ENCODE peak calls at places on chromosomes 4 and X, in ten cellular contexts. Q is suprapubic skin, P is cardiac fibroblast, D is endothelial cell of umbilical vein, U is Peyer's patch, F is body of pancreas, T is left ventricle myocardium inferior, W is HCT116, K is AG04450, G is fibroblast of mammary gland. X is an unnamed sample.

GRCh38 chrX:55326985-55327384 is 62.3 kb upstream of the PAGE3 start:
- DNase-seq in Q (no peak), P (no peak), D (peak), U (no peak), F (no peak), T (no peak), W (no peak), K (no peak), G (no peak), X (no peak)

GRCh38 chrX:17395154-17395553 is 20.2 kb downstream of the NHS start:
- DNase-seq in Q (no peak), P (no peak), D (no peak), U (no peak), F (no peak), T (no peak), W (no peak), K (no peak), G (peak), X (no peak)

GRCh38 chrX:71618303-71618721 is at the start of gene CXCR3:
- DNase-seq in Q (no peak), P (no peak), D (no peak), U (peak), F (peak), T (peak), W (no peak), K (no peak), G (no peak), X (no peak)

GRCh38 chr4:86924805-86925204 is 10.0 kb upstream of the AFF1 start:
- DNase-seq in Q (no peak), P (peak), D (peak), U (no peak), F (no peak), T (no peak), W (no peak), K (no peak), G (peak), X (peak)

GRCh38 chrX:154357205-154357604 is 17.2 kb downstream of the FLNA start:
- DNase-seq in Q (no peak), P (no peak), D (no peak), U (no peak), F (no peak), T (no peak), W (no peak), K (no peak), G (no peak), X (no peak)

GRCh38 chr4:41258783-41259182 is 2.1 kb downstream of the UCHL1 start:
- DNase-seq in Q (no peak), P (peak), D (peak), U (no peak), F (peak), T (no peak), W (peak), K (peak), G (peak), X (peak)

GRCh38 chrX:31222946-31223345 is 151.1 kb upstream of the FTHL17 start:
- DNase-seq in Q (no peak), P (no peak), D (no peak), U (no peak), F (no peak), T (no peak), W (no peak), K (no peak), G (no peak), X (no peak)

GRCh38 chr4:30718021-30718888 is 1.9 kb upstream of the PCDH7 start:
- DNase-seq in Q (no peak), P (no peak), D (peak), U (peak), F (no peak), T (peak), W (no peak), K (no peak), G (peak), X (no peak)

GRCh38 chr4:115090483-115091075 is 22.8 kb downstream of the NDST4 start:
- DNase-seq in Q (no peak), P (peak), D (peak), U (no peak), F (no peak), T (no peak), W (peak), K (no peak), G (peak), X (no peak)

GRCh38 chr4:7911044-7911578 is 28.6 kb downstream of the AFAP1 start:
- DNase-seq in Q (no peak), P (peak), D (no peak), U (no peak), F (peak), T (no peak), W (no peak), K (peak), G (peak), X (peak)

GRCh38 chr4:183906736-183907651 is 1.9 kb downstream of the STOX2 start:
- DNase-seq in Q (no peak), P (no peak), D (no peak), U (no peak), F (no peak), T (no peak), W (no peak), K (no peak), G (no peak), X (no peak)

GRCh38 chr4:178311992-178312391 is 869.8 kb upstream of the AGA start:
- DNase-seq in Q (no peak), P (no peak), D (no peak), U (no peak), F (no peak), T (no peak), W (no peak), K (no peak), G (no peak), X (no peak)

GRCh38 chr4:122009524-122009923 is 57.7 kb upstream of the TRPC3 start:
- DNase-seq in Q (no peak), P (no peak), D (no peak), U (no peak), F (no peak), T (no peak), W (no peak), K (no peak), G (no peak), X (no peak)

GRCh38 chr4:177371452-177371851 is 61.8 kb downstream of the NEIL3 start:
- DNase-seq in Q (no peak), P (no peak), D (no peak), U (no peak), F (no peak), T (no peak), W (no peak), K (no peak), G (no peak), X (no peak)

GRCh38 chr4:128517096-128517738 is 229.6 kb upstream of the PGRMC2 start:
- DNase-seq in Q (no peak), P (peak), D (peak), U (no peak), F (no peak), T (no peak), W (no peak), K (peak), G (peak), X (no peak)

GRCh38 chr4:33111106-33111505 is 2390.9 kb downstream of the PCDH7 start:
- DNase-seq in Q (no peak), P (peak), D (no peak), U (no peak), F (no peak), T (no peak), W (no peak), K (no peak), G (peak), X (no peak)

GRCh38 chr4:139973015-139973414 is 181.0 kb downstream of the MAML3 start:
- DNase-seq in Q (no peak), P (no peak), D (no peak), U (no peak), F (no peak), T (no peak), W (no peak), K (no peak), G (peak), X (no peak)

GRCh38 chr4:82741188-82741587 is 57.4 kb downstream of the SCD5 start:
- DNase-seq in Q (no peak), P (no peak), D (no peak), U (no peak), F (peak), T (no peak), W (no peak), K (no peak), G (no peak), X (no peak)

GRCh38 chrX:18672008-18672407 is at the start of gene RS1:
- DNase-seq in Q (no peak), P (no peak), D (no peak), U (no peak), F (no peak), T (no peak), W (no peak), K (no peak), G (no peak), X (no peak)

GRCh38 chrX:54807524-54808108 is at the start of gene MAGED2:
- DNase-seq in Q (no peak), P (peak), D (peak), U (peak), F (peak), T (peak), W (no peak), K (no peak), G (peak), X (no peak)

GRCh38 chr4:169810325-169811323 is 52.9 kb upstream of the HPF1 start:
- DNase-seq in Q (no peak), P (peak), D (peak), U (no peak), F (peak), T (no peak), W (peak), K (peak), G (peak), X (peak)

DNA sequence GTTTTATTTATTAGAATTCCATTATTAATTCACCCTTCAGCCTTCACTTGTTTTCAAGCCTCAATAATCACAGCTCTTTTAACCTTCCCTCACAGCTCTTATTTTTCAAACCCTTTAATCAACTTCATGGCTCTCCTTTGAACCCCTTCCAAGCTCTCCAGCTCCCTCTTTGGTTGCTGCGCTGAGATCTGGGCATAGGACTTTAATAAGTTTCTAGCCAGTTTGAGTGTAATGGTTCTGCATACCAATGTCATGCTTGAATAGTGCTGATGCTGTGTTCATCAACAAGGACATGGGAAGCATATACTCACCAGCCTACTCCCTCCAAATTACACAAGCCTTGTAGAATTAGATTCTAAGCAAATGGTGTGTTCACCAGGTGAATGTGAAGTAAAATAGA is 3.5 kb upstream of the RNF212 start:
- DNase-seq in Q (no peak), P (no peak), D (no peak), U (no peak), F (no peak), T (no peak), W (no peak), K (no peak), G (peak), X (no peak)
- TF ChIP-seq CTCF in Q (no peak), P (no peak), D (no peak), U (no peak), F (no peak), T (no peak), W (peak), K (peak), G (no peak), X (no peak)

GRCh38 chr4:88763075-88763474 is 65.4 kb upstream of the NAP1L5 start:
- DNase-seq in Q (no peak), P (no peak), D (no peak), U (no peak), F (no peak), T (no peak), W (no peak), K (no peak), G (no peak), X (no peak)
- H3K4me3 ChIP-seq in Q (no peak), P (no peak), D (no peak), U (no peak), F (no peak), T (no peak), W (no peak), K (no peak), G (no peak), X (no peak)

GRCh38 chrX:25343060-25343459 is 327.3 kb upstream of the ARX start:
- DNase-seq in Q (no peak), P (no peak), D (no peak), U (no peak), F (no peak), T (no peak), W (no peak), K (no peak), G (no peak), X (no peak)
- TF ChIP-seq CTCF in Q (no peak), P (no peak), D (no peak), U (no peak), F (no peak), T (no peak), W (no peak), K (no peak), G (no peak), X (no peak)

GRCh38 chr4:1767770-1768366 is 25.2 kb upstream of the FGFR3 start:
- DNase-seq in Q (no peak), P (peak), D (peak), U (peak), F (peak), T (no peak), W (no peak), K (no peak), G (peak), X (no peak)

GRCh38 chr4:1768367-1769034 is 24.6 kb upstream of the FGFR3 start:
- DNase-seq in Q (no peak), P (no peak), D (no peak), U (no peak), F (peak), T (no peak), W (no peak), K (no peak), G (no peak), X (no peak)

GRCh38 chr4:1766336-1767057 is 26.6 kb upstream of the FGFR3 start:
- DNase-seq in Q (no peak), P (no peak), D (no peak), U (no peak), F (peak), T (no peak), W (no peak), K (no peak), G (no peak), X (no peak)

GRCh38 chr4:1765409-1766335 is 27.4 kb upstream of the FGFR3 start:
- DNase-seq in Q (no peak), P (no peak), D (no peak), U (no peak), F (no peak), T (no peak), W (no peak), K (no peak), G (no peak), X (no peak)

DNA sequence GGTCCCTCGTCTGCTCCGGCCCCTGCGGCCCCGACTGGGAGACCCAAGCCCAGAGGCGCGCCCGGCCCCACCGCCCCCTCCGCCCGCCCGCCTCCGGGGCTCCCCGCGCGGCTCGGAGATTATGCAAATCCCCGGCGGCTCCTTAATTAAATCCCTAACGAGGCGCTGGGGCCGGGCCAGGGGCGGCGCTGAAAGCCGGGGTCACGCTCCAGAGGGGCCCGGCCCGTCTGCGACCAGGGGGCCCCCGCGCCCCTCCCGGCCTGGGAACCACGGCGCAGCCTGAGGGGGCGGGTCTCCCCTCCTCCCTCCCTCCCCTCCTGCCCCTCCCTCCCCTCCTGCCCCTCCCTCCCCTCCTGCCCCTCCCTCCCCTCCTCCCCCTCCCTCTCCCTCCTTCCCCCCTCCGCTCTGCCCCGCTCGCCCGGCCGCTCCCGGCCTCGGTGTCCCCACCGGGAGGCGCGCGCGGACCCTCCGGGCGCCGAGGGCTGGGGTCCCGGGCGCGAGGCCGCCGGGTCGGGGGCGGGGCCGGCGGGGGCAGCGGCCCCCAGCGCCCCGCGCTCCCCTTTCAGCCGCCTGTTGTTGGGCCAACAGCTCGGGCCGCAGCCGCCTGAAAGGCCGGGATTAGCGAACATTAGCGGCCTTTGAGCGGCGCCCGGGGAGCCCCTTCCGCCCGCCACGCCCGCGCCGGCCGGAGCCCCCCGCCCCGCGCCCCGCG is 25.9 kb upstream of the FGFR3 start:
- DNase-seq in Q (no peak), P (no peak), D (no peak), U (no peak), F (no peak), T (no peak), W (no peak), K (no peak), G (peak), X (no peak)
- H3K4me3 ChIP-seq in Q (peak), P (peak), D (peak), U (peak), F (peak), T (peak), W (peak), K (peak), G (peak), X (peak)

DNA sequence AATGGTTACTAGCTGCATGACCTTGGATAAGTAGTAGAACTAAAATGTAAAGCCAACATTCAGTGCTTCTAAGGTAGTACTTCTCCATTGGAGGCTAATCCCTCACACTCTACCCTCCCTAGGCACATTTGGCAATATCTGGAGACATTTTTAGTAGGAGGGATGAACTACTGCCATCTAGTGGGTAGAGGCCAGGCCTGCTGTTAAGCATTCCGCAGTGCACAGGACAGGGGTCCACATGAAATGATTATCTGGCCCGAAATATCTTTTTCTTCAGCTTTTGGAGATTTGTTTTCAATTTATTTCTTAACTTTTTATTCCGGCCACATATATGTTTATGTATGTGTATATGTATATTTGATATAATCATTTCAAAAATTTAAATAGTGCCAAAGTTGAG is 36.0 kb upstream of the SPANXC start:
- DNase-seq in Q (no peak), P (peak), D (peak), U (no peak), F (peak), T (no peak), W (no peak), K (no peak), G (peak), X (no peak)
- TF ChIP-seq CTCF in Q (no peak), P (peak), D (peak), U (no peak), F (peak), T (peak), W (no peak), K (peak), G (peak), X (peak)

DNA sequence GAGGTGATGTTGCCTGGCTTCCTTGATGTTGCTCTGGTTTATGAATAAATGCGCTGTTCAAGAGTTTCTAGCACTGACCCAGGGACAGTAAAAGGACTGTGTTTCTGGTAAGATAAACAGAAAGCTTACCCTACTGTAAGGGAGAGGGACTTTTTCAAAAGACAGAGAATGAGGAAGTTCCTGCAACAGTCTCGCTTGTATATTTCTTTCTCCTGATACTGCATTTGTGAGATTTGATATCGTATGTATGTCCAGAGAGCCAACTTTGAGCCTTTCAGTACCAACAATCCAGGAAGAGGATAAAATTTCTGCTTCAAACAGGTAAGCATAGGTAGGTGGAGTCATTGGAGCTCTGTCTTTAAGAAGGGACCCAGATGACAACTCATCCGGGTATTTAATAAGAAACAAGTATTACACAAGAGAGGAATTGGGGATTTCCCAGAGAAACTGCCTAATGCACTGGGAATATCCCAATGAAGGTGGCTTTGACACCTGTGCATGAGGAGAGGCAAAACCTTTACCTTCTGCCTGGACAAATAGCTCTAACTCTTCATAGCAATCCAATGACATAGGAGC is 771 bp downstream of the DAPP1 start:
- DNase-seq in Q (no peak), P (no peak), D (no peak), U (no peak), F (no peak), T (no peak), W (no peak), K (no peak), G (no peak), X (no peak)
- H3K4me3 ChIP-seq in Q (peak), P (no peak), D (no peak), U (peak), F (no peak), T (peak), W (no peak), K (no peak), G (no peak), X (no peak)

GRCh38 chrX:69095260-69095659 is 70.0 kb downstream of the PJA1 start:
- DNase-seq in Q (no peak), P (no peak), D (no peak), U (no peak), F (no peak), T (no peak), W (no peak), K (no peak), G (no peak), X (no peak)

GRCh38 chrX:69097451-69098236 is 67.6 kb downstream of the PJA1 start:
- DNase-seq in Q (no peak), P (no peak), D (no peak), U (no peak), F (no peak), T (no peak), W (no peak), K (no peak), G (no peak), X (no peak)

GRCh38 chrX:69090022-69090421 is 75.2 kb downstream of the PJA1 start:
- DNase-seq in Q (no peak), P (no peak), D (no peak), U (no peak), F (no peak), T (no peak), W (no peak), K (no peak), G (no peak), X (no peak)

GRCh38 chrX:69096963-69097362 is 68.3 kb downstream of the PJA1 start:
- DNase-seq in Q (no peak), P (no peak), D (no peak), U (no peak), F (no peak), T (no peak), W (no peak), K (no peak), G (no peak), X (no peak)

DNA sequence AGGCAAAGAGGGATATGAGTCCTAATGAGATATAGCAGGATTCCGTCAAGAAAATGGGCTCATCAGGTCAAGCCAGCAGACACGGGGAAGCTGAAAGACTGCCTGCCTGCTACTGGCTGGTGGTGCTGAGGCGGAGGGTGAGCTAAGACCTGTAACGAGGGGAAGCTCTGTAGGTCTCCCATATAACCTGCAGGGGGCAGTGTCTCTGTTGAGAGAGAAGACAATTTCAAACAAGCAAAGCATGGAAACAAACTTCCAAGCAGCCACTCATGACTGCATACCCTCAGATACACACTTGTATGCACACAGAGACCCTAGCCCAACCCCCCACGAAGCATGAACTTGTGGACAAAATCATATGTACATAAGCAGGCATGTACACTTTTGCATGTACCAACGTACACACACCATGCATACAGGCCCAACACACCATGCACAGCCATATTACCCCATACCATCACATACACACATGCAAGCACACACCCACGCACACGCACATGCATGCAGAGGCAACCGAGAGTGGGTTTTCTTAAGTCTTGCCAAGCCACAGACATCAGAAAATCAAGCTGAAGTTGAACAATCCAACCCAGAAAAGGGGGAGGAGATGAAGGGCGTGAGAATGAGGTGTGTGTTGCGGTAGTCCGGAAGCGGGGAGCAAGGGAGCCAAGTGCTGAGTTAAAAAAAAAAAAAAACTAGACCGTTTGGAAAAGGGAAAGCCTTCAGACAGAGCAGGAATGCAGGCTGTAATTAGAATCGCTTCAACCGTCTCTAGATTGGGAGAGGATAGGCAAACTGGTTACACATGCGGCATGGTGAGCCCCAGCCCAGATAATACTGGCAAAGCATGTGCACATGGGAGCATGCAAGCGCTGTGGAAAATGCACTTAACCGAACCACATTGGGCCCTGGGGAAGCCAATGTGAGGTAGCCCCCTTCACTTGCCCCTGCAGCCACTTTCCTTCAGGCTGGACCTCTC is 71.0 kb downstream of the PJA1 start:
- DNase-seq in Q (no peak), P (peak), D (peak), U (peak), F (peak), T (no peak), W (peak), K (no peak), G (peak), X (no peak)
- TF ChIP-seq CTCF in Q (peak), P (peak), D (peak), U (no peak), F (peak), T (peak), W (peak), K (peak), G (peak), X (peak)

X was measured in AG04449.